ENCODE peak calls at places on chromosomes 5 and 9, in nine cellular contexts. One of them, this sample, is unnamed.

GRCh38 chr5:58185397-58186195 is 274.3 kb downstream of the PLK2 start:
- DNase-seq in aorta: no peak
- DNase-seq in coronary artery: no peak
- DNase-seq in SK-N-MC: no peak
- DNase-seq in hepatocyte: no peak
- DNase-seq in ovary: no peak
- DNase-seq in tibial artery: no peak
- DNase-seq in AG04450: no peak
- DNase-seq in RWPE2: no peak
- DNase-seq in this sample: no peak

GRCh38 chr9:97388721-97389238 is 23.1 kb upstream of the TDRD7 start:
- DNase-seq in ovary: no peak
- DNase-seq in coronary artery: no peak
- DNase-seq in aorta: no peak
- DNase-seq in tibial artery: no peak
- DNase-seq in SK-N-MC: no peak
- DNase-seq in RWPE2: no peak
- DNase-seq in AG04450: no peak
- DNase-seq in hepatocyte: no peak
- DNase-seq in this sample: no peak

GRCh38 chr5:122142480-122142879 is 13.1 kb downstream of the ZNF474 start:
- DNase-seq in AG04450: no peak
- DNase-seq in ovary: no peak
- DNase-seq in aorta: no peak
- DNase-seq in coronary artery: no peak
- DNase-seq in hepatocyte: no peak
- DNase-seq in RWPE2: no peak
- DNase-seq in tibial artery: no peak
- DNase-seq in SK-N-MC: no peak
- DNase-seq in this sample: no peak

GRCh38 chr9:128732576-128732975 is 8.6 kb upstream of the ZDHHC12 start:
- DNase-seq in coronary artery: no peak
- DNase-seq in aorta: no peak
- DNase-seq in tibial artery: no peak
- DNase-seq in RWPE2: no peak
- DNase-seq in hepatocyte: no peak
- DNase-seq in AG04450: no peak
- DNase-seq in ovary: no peak
- DNase-seq in SK-N-MC: no peak
- DNase-seq in this sample: no peak

GRCh38 chr5:125348221-125348692 is 601.8 kb upstream of the ZNF608 start:
- DNase-seq in coronary artery: no peak
- DNase-seq in hepatocyte: peak; percentile 5
- DNase-seq in AG04450: no peak
- DNase-seq in SK-N-MC: no peak
- DNase-seq in tibial artery: peak; percentile 38
- DNase-seq in aorta: peak; percentile 52
- DNase-seq in ovary: no peak
- DNase-seq in RWPE2: no peak
- DNase-seq in this sample: peak; percentile 57

GRCh38 chr9:114203410-114204140 is 48.2 kb downstream of the COL27A1 start:
- DNase-seq in AG04450: no peak
- DNase-seq in ovary: no peak
- DNase-seq in coronary artery: no peak
- DNase-seq in RWPE2: no peak
- DNase-seq in SK-N-MC: no peak
- DNase-seq in tibial artery: no peak
- DNase-seq in aorta: no peak
- DNase-seq in hepatocyte: no peak
- DNase-seq in this sample: no peak

GRCh38 chr9:31683126-31683525 is 701.3 kb upstream of the ACO1 start:
- DNase-seq in RWPE2: no peak
- DNase-seq in ovary: no peak
- DNase-seq in aorta: no peak
- DNase-seq in AG04450: no peak
- DNase-seq in coronary artery: no peak
- DNase-seq in hepatocyte: no peak
- DNase-seq in SK-N-MC: no peak
- DNase-seq in tibial artery: no peak
- DNase-seq in this sample: no peak

GRCh38 chr9:71762900-71763653 is 5.2 kb downstream of the CEMIP2 start:
- DNase-seq in coronary artery: no peak
- DNase-seq in hepatocyte: no peak
- DNase-seq in aorta: no peak
- DNase-seq in RWPE2: no peak
- DNase-seq in SK-N-MC: no peak
- DNase-seq in AG04450: no peak
- DNase-seq in tibial artery: no peak
- DNase-seq in ovary: no peak
- DNase-seq in this sample: no peak

GRCh38 chr9:93905473-93906133 is 49.6 kb downstream of the BARX1 start:
- DNase-seq in hepatocyte: no peak
- DNase-seq in aorta: peak; percentile 62
- DNase-seq in SK-N-MC: no peak
- DNase-seq in tibial artery: peak; percentile 5
- DNase-seq in coronary artery: peak; percentile 56
- DNase-seq in ovary: no peak
- DNase-seq in RWPE2: no peak
- DNase-seq in AG04450: no peak
- DNase-seq in this sample: no peak

GRCh38 chr9:100697339-100697738 is 119.5 kb downstream of the CAVIN4 start:
- DNase-seq in AG04450: no peak
- DNase-seq in SK-N-MC: no peak
- DNase-seq in hepatocyte: no peak
- DNase-seq in coronary artery: no peak
- DNase-seq in RWPE2: no peak
- DNase-seq in aorta: no peak
- DNase-seq in ovary: no peak
- DNase-seq in tibial artery: no peak
- DNase-seq in this sample: no peak

GRCh38 chr9:4774209-4774608 is 18.5 kb upstream of the RCL1 start:
- DNase-seq in coronary artery: no peak
- DNase-seq in RWPE2: no peak
- DNase-seq in aorta: no peak
- DNase-seq in SK-N-MC: no peak
- DNase-seq in ovary: no peak
- DNase-seq in tibial artery: peak; percentile 72
- DNase-seq in AG04450: no peak
- DNase-seq in hepatocyte: no peak
- DNase-seq in this sample: no peak

GRCh38 chr9:1332161-1332560 is 282.0 kb downstream of the DMRT2 start:
- DNase-seq in tibial artery: no peak
- DNase-seq in RWPE2: no peak
- DNase-seq in aorta: no peak
- DNase-seq in coronary artery: no peak
- DNase-seq in hepatocyte: no peak
- DNase-seq in ovary: no peak
- DNase-seq in AG04450: no peak
- DNase-seq in SK-N-MC: no peak
- DNase-seq in this sample: no peak

GRCh38 chr9:1331546-1331945 is 281.4 kb downstream of the DMRT2 start:
- DNase-seq in ovary: no peak
- DNase-seq in tibial artery: no peak
- DNase-seq in aorta: no peak
- DNase-seq in AG04450: no peak
- DNase-seq in hepatocyte: no peak
- DNase-seq in SK-N-MC: no peak
- DNase-seq in coronary artery: no peak
- DNase-seq in RWPE2: no peak
- DNase-seq in this sample: no peak

GRCh38 chr9:1335174-1335573 is 285.0 kb downstream of the DMRT2 start:
- DNase-seq in tibial artery: no peak
- DNase-seq in SK-N-MC: no peak
- DNase-seq in hepatocyte: no peak
- DNase-seq in coronary artery: no peak
- DNase-seq in ovary: no peak
- DNase-seq in RWPE2: no peak
- DNase-seq in aorta: no peak
- DNase-seq in AG04450: no peak
- DNase-seq in this sample: no peak

GRCh38 chr9:1337169-1337568 is 287.0 kb downstream of the DMRT2 start:
- DNase-seq in aorta: no peak
- DNase-seq in hepatocyte: no peak
- DNase-seq in SK-N-MC: no peak
- DNase-seq in tibial artery: no peak
- DNase-seq in RWPE2: no peak
- DNase-seq in ovary: no peak
- DNase-seq in AG04450: no peak
- DNase-seq in coronary artery: no peak
- DNase-seq in this sample: no peak
- H3K27ac ChIP-seq in aorta: no peak overlapping the region
- H3K27ac ChIP-seq in hepatocyte: no peak overlapping the region
- H3K27ac ChIP-seq in SK-N-MC: no peak overlapping the region
- H3K27ac ChIP-seq in tibial artery: no peak overlapping the region
- H3K27ac ChIP-seq in RWPE2: no peak overlapping the region
- H3K27ac ChIP-seq in ovary: no peak overlapping the region
- H3K27ac ChIP-seq in AG04450: no peak overlapping the region
- H3K27ac ChIP-seq in coronary artery: no peak overlapping the region
- H3K27ac ChIP-seq in this sample: no peak overlapping the region

GRCh38 chr5:142095035-142095434 is 13.5 kb upstream of the NDFIP1 start:
- DNase-seq in SK-N-MC: no peak
- DNase-seq in AG04450: no peak
- DNase-seq in tibial artery: no peak
- DNase-seq in RWPE2: no peak
- DNase-seq in hepatocyte: no peak
- DNase-seq in ovary: no peak
- DNase-seq in coronary artery: no peak
- DNase-seq in aorta: no peak
- DNase-seq in this sample: no peak
- H3K27ac ChIP-seq in SK-N-MC: no peak overlapping the region
- H3K27ac ChIP-seq in AG04450: no peak overlapping the region
- H3K27ac ChIP-seq in tibial artery: peak overlapping the region; percentile 71
- H3K27ac ChIP-seq in RWPE2: no peak overlapping the region
- H3K27ac ChIP-seq in hepatocyte: no peak overlapping the region
- H3K27ac ChIP-seq in ovary: no peak overlapping the region
- H3K27ac ChIP-seq in coronary artery: peak overlapping the region; percentile 79
- H3K27ac ChIP-seq in aorta: peak overlapping the region; percentile 37
- H3K27ac ChIP-seq in this sample: no peak overlapping the region

GRCh38 chr5:170092702-170093101 is 13.0 kb upstream of the FOXI1 start:
- DNase-seq in tibial artery: no peak
- DNase-seq in RWPE2: no peak
- DNase-seq in SK-N-MC: no peak
- DNase-seq in AG04450: no peak
- DNase-seq in hepatocyte: no peak
- DNase-seq in coronary artery: no peak
- DNase-seq in ovary: no peak
- DNase-seq in aorta: no peak
- DNase-seq in this sample: no peak
- H3K27ac ChIP-seq in tibial artery: no peak overlapping the region
- H3K27ac ChIP-seq in RWPE2: no peak overlapping the region
- H3K27ac ChIP-seq in SK-N-MC: no peak overlapping the region
- H3K27ac ChIP-seq in AG04450: no peak overlapping the region
- H3K27ac ChIP-seq in hepatocyte: no peak overlapping the region
- H3K27ac ChIP-seq in coronary artery: no peak overlapping the region
- H3K27ac ChIP-seq in ovary: no peak overlapping the region
- H3K27ac ChIP-seq in aorta: no peak overlapping the region
- H3K27ac ChIP-seq in this sample: no peak overlapping the region

GRCh38 chr9:35828716-35829083 is at the start of gene FAM221B:
- DNase-seq in coronary artery: no peak
- DNase-seq in hepatocyte: peak; percentile 39
- DNase-seq in SK-N-MC: no peak
- DNase-seq in ovary: no peak
- DNase-seq in RWPE2: no peak
- DNase-seq in tibial artery: peak; percentile 35
- DNase-seq in aorta: no peak
- DNase-seq in AG04450: no peak
- DNase-seq in this sample: peak; percentile 93

GRCh38 chr9:35829084-35829763 is at the start of gene TMEM8B:
- DNase-seq in ovary: peak; percentile 95
- DNase-seq in SK-N-MC: no peak
- DNase-seq in coronary artery: peak; percentile 97
- DNase-seq in aorta: peak; percentile 98
- DNase-seq in AG04450: peak; percentile 72
- DNase-seq in hepatocyte: peak; percentile 98
- DNase-seq in tibial artery: peak; percentile 100
- DNase-seq in RWPE2: peak; percentile 95
- DNase-seq in this sample: peak; percentile 100

GRCh38 chr9:35829764-35830096 is 702 bp downstream of the TMEM8B start:
- DNase-seq in aorta: no peak
- DNase-seq in RWPE2: no peak
- DNase-seq in hepatocyte: no peak
- DNase-seq in ovary: no peak
- DNase-seq in AG04450: no peak
- DNase-seq in coronary artery: no peak
- DNase-seq in tibial artery: no peak
- DNase-seq in SK-N-MC: no peak
- DNase-seq in this sample: no peak

GRCh38 chr9:35826071-35826701 is 2.3 kb downstream of the FAM221B start:
- DNase-seq in RWPE2: no peak
- DNase-seq in SK-N-MC: no peak
- DNase-seq in aorta: no peak
- DNase-seq in ovary: no peak
- DNase-seq in coronary artery: no peak
- DNase-seq in tibial artery: no peak
- DNase-seq in hepatocyte: peak; percentile 73
- DNase-seq in AG04450: no peak
- DNase-seq in this sample: peak; percentile 83

DNA sequence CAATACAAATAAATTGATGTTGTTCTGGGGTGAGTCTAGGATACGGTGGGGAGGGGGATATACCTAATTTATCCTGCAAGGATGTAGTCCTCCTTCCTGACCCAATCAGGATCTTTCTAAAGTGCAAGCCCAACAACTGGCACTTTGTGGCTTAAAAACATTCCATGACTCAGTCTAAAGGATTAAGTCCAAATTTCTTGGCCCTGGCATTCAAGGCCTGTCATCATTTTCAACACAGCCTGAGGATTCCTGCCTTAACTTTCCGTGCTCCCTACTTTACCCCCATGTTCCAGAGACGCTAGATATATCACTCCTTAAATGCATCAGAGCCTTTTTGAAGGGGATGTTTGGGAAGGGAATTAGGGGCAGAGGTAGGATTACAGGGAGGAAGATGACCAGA is 1.0 kb downstream of the FAM221B start:
- DNase-seq in RWPE2: no peak
- DNase-seq in aorta: no peak
- DNase-seq in tibial artery: no peak
- DNase-seq in hepatocyte: no peak
- DNase-seq in AG04450: no peak
- DNase-seq in ovary: no peak
- DNase-seq in coronary artery: no peak
- DNase-seq in SK-N-MC: no peak
- DNase-seq in this sample: no peak
- H3K27ac ChIP-seq in RWPE2: no peak overlapping the region
- H3K27ac ChIP-seq in aorta: peak overlapping the region; percentile 61
- H3K27ac ChIP-seq in tibial artery: peak overlapping the region; percentile 96
- H3K27ac ChIP-seq in hepatocyte: no peak overlapping the region
- H3K27ac ChIP-seq in AG04450: no peak overlapping the region
- H3K27ac ChIP-seq in ovary: no peak overlapping the region
- H3K27ac ChIP-seq in coronary artery: peak overlapping the region; percentile 100
- H3K27ac ChIP-seq in SK-N-MC: no peak overlapping the region
- H3K27ac ChIP-seq in this sample: no peak overlapping the region

DNA sequence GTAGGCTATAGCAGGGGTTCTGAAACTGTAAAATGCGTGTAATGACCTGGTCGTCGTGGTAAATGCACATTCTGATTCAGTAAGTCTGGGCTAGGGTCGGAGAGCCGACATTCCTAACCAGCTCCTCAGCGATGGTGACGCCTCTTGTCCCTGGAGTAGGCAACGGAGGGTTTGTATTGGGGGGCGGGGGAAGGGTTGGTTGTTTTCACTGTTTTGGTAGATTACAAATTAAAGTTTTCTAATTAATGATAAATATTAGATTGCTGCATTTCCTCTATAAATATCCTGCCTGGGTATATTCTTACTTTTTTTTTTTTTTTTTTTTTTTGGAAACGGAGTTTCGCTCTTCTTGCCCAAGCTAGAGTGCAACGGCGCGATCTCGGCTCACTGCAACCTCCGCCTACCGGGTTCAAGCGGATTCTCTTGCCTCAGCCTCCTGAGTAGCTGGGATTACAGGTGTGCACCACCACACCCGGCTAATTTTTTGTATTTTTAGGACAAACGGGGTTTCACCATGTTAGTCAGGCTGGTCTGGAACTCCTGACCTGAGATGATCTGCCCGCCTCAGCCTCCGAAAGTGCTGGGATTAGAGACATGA is 566 bp upstream of the ALDH7A1 start:
- DNase-seq in aorta: no peak
- DNase-seq in ovary: peak; percentile 26
- DNase-seq in hepatocyte: no peak
- DNase-seq in SK-N-MC: no peak
- DNase-seq in RWPE2: no peak
- DNase-seq in AG04450: no peak
- DNase-seq in coronary artery: no peak
- DNase-seq in tibial artery: no peak
- DNase-seq in this sample: no peak
- H3K27ac ChIP-seq in aorta: peak overlapping the region; percentile 39
- H3K27ac ChIP-seq in ovary: peak overlapping the region; percentile 70
- H3K27ac ChIP-seq in hepatocyte: peak overlapping the region; percentile 65
- H3K27ac ChIP-seq in SK-N-MC: peak overlapping the region; percentile 66
- H3K27ac ChIP-seq in RWPE2: peak overlapping the region; percentile 75
- H3K27ac ChIP-seq in AG04450: peak overlapping the region; percentile 87
- H3K27ac ChIP-seq in coronary artery: peak overlapping the region; percentile 86
- H3K27ac ChIP-seq in tibial artery: peak overlapping the region; percentile 84
- H3K27ac ChIP-seq in this sample: peak overlapping the region; percentile 95